ENCODE peak calls at places on chromosome 22, in eight cellular contexts. One of them, this sample, is unnamed.

GRCh38 chr22:35971418-35972119 is 57.1 kb downstream of the RBFOX2 start:
- DNase-seq in GM12892: no peak
- DNase-seq in C1 segment of cervical spinal cord: no peak
- DNase-seq in stimulated activated CD8-positive, alpha-beta memory T cell treated with anti-CD3 and anti-CD28 coated beads, Interleukin-12 subunit alpha, Interleukin-12 subunit beta, amount 100 ng/mL, for 4 hours: no peak
- DNase-seq in spleen: no peak
- DNase-seq in neuronal stem cell: no peak
- DNase-seq in CD8-positive, alpha-beta memory T cell: no peak
- DNase-seq in stimulated activated CD4-positive, alpha-beta T cell treated with anti-CD3 and anti-CD28 coated beads, Interleukin-12 subunit alpha, Interleukin-12 subunit beta, amount 100 ng/mL, for 48 hours: no peak
- DNase-seq in this sample: no peak

GRCh38 chr22:30204742-30205111 is 41.8 kb downstream of the LIF start:
- DNase-seq in stimulated activated CD8-positive, alpha-beta memory T cell treated with anti-CD3 and anti-CD28 coated beads, Interleukin-12 subunit alpha, Interleukin-12 subunit beta, amount 100 ng/mL, for 4 hours: no peak
- DNase-seq in GM12892: no peak
- DNase-seq in stimulated activated CD4-positive, alpha-beta T cell treated with anti-CD3 and anti-CD28 coated beads, Interleukin-12 subunit alpha, Interleukin-12 subunit beta, amount 100 ng/mL, for 48 hours: no peak
- DNase-seq in neuronal stem cell: no peak
- DNase-seq in spleen: no peak
- DNase-seq in C1 segment of cervical spinal cord: no peak
- DNase-seq in CD8-positive, alpha-beta memory T cell: no peak
- DNase-seq in this sample: no peak

GRCh38 chr22:49307870-49308269 is 519.8 kb downstream of the BRD1 start:
- DNase-seq in stimulated activated CD4-positive, alpha-beta T cell treated with anti-CD3 and anti-CD28 coated beads, Interleukin-12 subunit alpha, Interleukin-12 subunit beta, amount 100 ng/mL, for 48 hours: no peak
- DNase-seq in neuronal stem cell: no peak
- DNase-seq in stimulated activated CD8-positive, alpha-beta memory T cell treated with anti-CD3 and anti-CD28 coated beads, Interleukin-12 subunit alpha, Interleukin-12 subunit beta, amount 100 ng/mL, for 4 hours: no peak
- DNase-seq in GM12892: no peak
- DNase-seq in C1 segment of cervical spinal cord: no peak
- DNase-seq in CD8-positive, alpha-beta memory T cell: no peak
- DNase-seq in spleen: peak
- DNase-seq in this sample: no peak

GRCh38 chr22:37203354-37204044 is 8.8 kb downstream of the SSTR3 start:
- DNase-seq in stimulated activated CD4-positive, alpha-beta T cell treated with anti-CD3 and anti-CD28 coated beads, Interleukin-12 subunit alpha, Interleukin-12 subunit beta, amount 100 ng/mL, for 48 hours: no peak
- DNase-seq in GM12892: no peak
- DNase-seq in neuronal stem cell: no peak
- DNase-seq in C1 segment of cervical spinal cord: no peak
- DNase-seq in CD8-positive, alpha-beta memory T cell: no peak
- DNase-seq in spleen: peak
- DNase-seq in stimulated activated CD8-positive, alpha-beta memory T cell treated with anti-CD3 and anti-CD28 coated beads, Interleukin-12 subunit alpha, Interleukin-12 subunit beta, amount 100 ng/mL, for 4 hours: no peak
- DNase-seq in this sample: no peak

GRCh38 chr22:44201556-44202129 is 20.9 kb downstream of the PARVG start:
- DNase-seq in neuronal stem cell: no peak
- DNase-seq in GM12892: no peak
- DNase-seq in spleen: no peak
- DNase-seq in stimulated activated CD8-positive, alpha-beta memory T cell treated with anti-CD3 and anti-CD28 coated beads, Interleukin-12 subunit alpha, Interleukin-12 subunit beta, amount 100 ng/mL, for 4 hours: no peak
- DNase-seq in stimulated activated CD4-positive, alpha-beta T cell treated with anti-CD3 and anti-CD28 coated beads, Interleukin-12 subunit alpha, Interleukin-12 subunit beta, amount 100 ng/mL, for 48 hours: no peak
- DNase-seq in CD8-positive, alpha-beta memory T cell: no peak
- DNase-seq in C1 segment of cervical spinal cord: no peak
- DNase-seq in this sample: no peak

GRCh38 chr22:30238661-30239420 is 7.7 kb downstream of the LIF start:
- DNase-seq in stimulated activated CD4-positive, alpha-beta T cell treated with anti-CD3 and anti-CD28 coated beads, Interleukin-12 subunit alpha, Interleukin-12 subunit beta, amount 100 ng/mL, for 48 hours: no peak
- DNase-seq in stimulated activated CD8-positive, alpha-beta memory T cell treated with anti-CD3 and anti-CD28 coated beads, Interleukin-12 subunit alpha, Interleukin-12 subunit beta, amount 100 ng/mL, for 4 hours: no peak
- DNase-seq in neuronal stem cell: no peak
- DNase-seq in C1 segment of cervical spinal cord: no peak
- DNase-seq in CD8-positive, alpha-beta memory T cell: no peak
- DNase-seq in spleen: no peak
- DNase-seq in GM12892: no peak
- DNase-seq in this sample: no peak

GRCh38 chr22:30195245-30196140 is 51.1 kb downstream of the LIF start:
- DNase-seq in CD8-positive, alpha-beta memory T cell: no peak
- DNase-seq in spleen: no peak
- DNase-seq in C1 segment of cervical spinal cord: no peak
- DNase-seq in neuronal stem cell: no peak
- DNase-seq in stimulated activated CD4-positive, alpha-beta T cell treated with anti-CD3 and anti-CD28 coated beads, Interleukin-12 subunit alpha, Interleukin-12 subunit beta, amount 100 ng/mL, for 48 hours: no peak
- DNase-seq in stimulated activated CD8-positive, alpha-beta memory T cell treated with anti-CD3 and anti-CD28 coated beads, Interleukin-12 subunit alpha, Interleukin-12 subunit beta, amount 100 ng/mL, for 4 hours: no peak
- DNase-seq in GM12892: no peak
- DNase-seq in this sample: no peak

GRCh38 chr22:43974028-43974545 is 18.8 kb downstream of the SAMM50 start:
- DNase-seq in spleen: peak
- DNase-seq in stimulated activated CD8-positive, alpha-beta memory T cell treated with anti-CD3 and anti-CD28 coated beads, Interleukin-12 subunit alpha, Interleukin-12 subunit beta, amount 100 ng/mL, for 4 hours: no peak
- DNase-seq in stimulated activated CD4-positive, alpha-beta T cell treated with anti-CD3 and anti-CD28 coated beads, Interleukin-12 subunit alpha, Interleukin-12 subunit beta, amount 100 ng/mL, for 48 hours: no peak
- DNase-seq in GM12892: no peak
- DNase-seq in neuronal stem cell: no peak
- DNase-seq in CD8-positive, alpha-beta memory T cell: no peak
- DNase-seq in C1 segment of cervical spinal cord: no peak
- DNase-seq in this sample: no peak

GRCh38 chr22:24060375-24060788 is 49.3 kb downstream of the CABIN1 start:
- DNase-seq in stimulated activated CD4-positive, alpha-beta T cell treated with anti-CD3 and anti-CD28 coated beads, Interleukin-12 subunit alpha, Interleukin-12 subunit beta, amount 100 ng/mL, for 48 hours: no peak
- DNase-seq in stimulated activated CD8-positive, alpha-beta memory T cell treated with anti-CD3 and anti-CD28 coated beads, Interleukin-12 subunit alpha, Interleukin-12 subunit beta, amount 100 ng/mL, for 4 hours: no peak
- DNase-seq in spleen: no peak
- DNase-seq in neuronal stem cell: no peak
- DNase-seq in C1 segment of cervical spinal cord: no peak
- DNase-seq in GM12892: no peak
- DNase-seq in CD8-positive, alpha-beta memory T cell: peak
- DNase-seq in this sample: peak

GRCh38 chr22:46368871-46369715 is 33.6 kb downstream of the TRMU start:
- DNase-seq in CD8-positive, alpha-beta memory T cell: no peak
- DNase-seq in stimulated activated CD4-positive, alpha-beta T cell treated with anti-CD3 and anti-CD28 coated beads, Interleukin-12 subunit alpha, Interleukin-12 subunit beta, amount 100 ng/mL, for 48 hours: no peak
- DNase-seq in spleen: peak
- DNase-seq in GM12892: no peak
- DNase-seq in neuronal stem cell: no peak
- DNase-seq in stimulated activated CD8-positive, alpha-beta memory T cell treated with anti-CD3 and anti-CD28 coated beads, Interleukin-12 subunit alpha, Interleukin-12 subunit beta, amount 100 ng/mL, for 4 hours: no peak
- DNase-seq in C1 segment of cervical spinal cord: no peak
- DNase-seq in this sample: no peak

GRCh38 chr22:27581241-27581640 is 220.3 kb downstream of the MN1 start:
- DNase-seq in neuronal stem cell: no peak
- DNase-seq in C1 segment of cervical spinal cord: no peak
- DNase-seq in CD8-positive, alpha-beta memory T cell: no peak
- DNase-seq in spleen: peak
- DNase-seq in GM12892: no peak
- DNase-seq in stimulated activated CD8-positive, alpha-beta memory T cell treated with anti-CD3 and anti-CD28 coated beads, Interleukin-12 subunit alpha, Interleukin-12 subunit beta, amount 100 ng/mL, for 4 hours: no peak
- DNase-seq in stimulated activated CD4-positive, alpha-beta T cell treated with anti-CD3 and anti-CD28 coated beads, Interleukin-12 subunit alpha, Interleukin-12 subunit beta, amount 100 ng/mL, for 48 hours: no peak
- DNase-seq in this sample: no peak

GRCh38 chr22:17106161-17106784 is 14.9 kb downstream of the TMEM121B start:
- DNase-seq in stimulated activated CD8-positive, alpha-beta memory T cell treated with anti-CD3 and anti-CD28 coated beads, Interleukin-12 subunit alpha, Interleukin-12 subunit beta, amount 100 ng/mL, for 4 hours: no peak
- DNase-seq in stimulated activated CD4-positive, alpha-beta T cell treated with anti-CD3 and anti-CD28 coated beads, Interleukin-12 subunit alpha, Interleukin-12 subunit beta, amount 100 ng/mL, for 48 hours: no peak
- DNase-seq in GM12892: no peak
- DNase-seq in CD8-positive, alpha-beta memory T cell: no peak
- DNase-seq in C1 segment of cervical spinal cord: no peak
- DNase-seq in spleen: peak
- DNase-seq in neuronal stem cell: no peak
- DNase-seq in this sample: no peak

GRCh38 chr22:29820941-29821789 is 16.9 kb downstream of the ASCC2 start:
- DNase-seq in CD8-positive, alpha-beta memory T cell: no peak
- DNase-seq in spleen: no peak
- DNase-seq in stimulated activated CD4-positive, alpha-beta T cell treated with anti-CD3 and anti-CD28 coated beads, Interleukin-12 subunit alpha, Interleukin-12 subunit beta, amount 100 ng/mL, for 48 hours: peak
- DNase-seq in stimulated activated CD8-positive, alpha-beta memory T cell treated with anti-CD3 and anti-CD28 coated beads, Interleukin-12 subunit alpha, Interleukin-12 subunit beta, amount 100 ng/mL, for 4 hours: no peak
- DNase-seq in neuronal stem cell: no peak
- DNase-seq in C1 segment of cervical spinal cord: no peak
- DNase-seq in GM12892: peak
- DNase-seq in this sample: peak

GRCh38 chr22:24694971-24695928 is 79.3 kb downstream of the PIWIL3 start:
- DNase-seq in neuronal stem cell: no peak
- DNase-seq in spleen: no peak
- DNase-seq in CD8-positive, alpha-beta memory T cell: no peak
- DNase-seq in C1 segment of cervical spinal cord: no peak
- DNase-seq in stimulated activated CD8-positive, alpha-beta memory T cell treated with anti-CD3 and anti-CD28 coated beads, Interleukin-12 subunit alpha, Interleukin-12 subunit beta, amount 100 ng/mL, for 4 hours: no peak
- DNase-seq in stimulated activated CD4-positive, alpha-beta T cell treated with anti-CD3 and anti-CD28 coated beads, Interleukin-12 subunit alpha, Interleukin-12 subunit beta, amount 100 ng/mL, for 48 hours: no peak
- DNase-seq in GM12892: no peak
- DNase-seq in this sample: no peak

GRCh38 chr22:19359554-19360299 is 68.2 kb upstream of the CLTCL1 start:
- DNase-seq in stimulated activated CD4-positive, alpha-beta T cell treated with anti-CD3 and anti-CD28 coated beads, Interleukin-12 subunit alpha, Interleukin-12 subunit beta, amount 100 ng/mL, for 48 hours: no peak
- DNase-seq in C1 segment of cervical spinal cord: no peak
- DNase-seq in CD8-positive, alpha-beta memory T cell: no peak
- DNase-seq in neuronal stem cell: no peak
- DNase-seq in stimulated activated CD8-positive, alpha-beta memory T cell treated with anti-CD3 and anti-CD28 coated beads, Interleukin-12 subunit alpha, Interleukin-12 subunit beta, amount 100 ng/mL, for 4 hours: no peak
- DNase-seq in spleen: no peak
- DNase-seq in GM12892: no peak
- DNase-seq in this sample: no peak

GRCh38 chr22:38724926-38725571 is 19.3 kb downstream of the GTPBP1 start:
- DNase-seq in CD8-positive, alpha-beta memory T cell: peak
- DNase-seq in stimulated activated CD8-positive, alpha-beta memory T cell treated with anti-CD3 and anti-CD28 coated beads, Interleukin-12 subunit alpha, Interleukin-12 subunit beta, amount 100 ng/mL, for 4 hours: no peak
- DNase-seq in stimulated activated CD4-positive, alpha-beta T cell treated with anti-CD3 and anti-CD28 coated beads, Interleukin-12 subunit alpha, Interleukin-12 subunit beta, amount 100 ng/mL, for 48 hours: no peak
- DNase-seq in neuronal stem cell: no peak
- DNase-seq in C1 segment of cervical spinal cord: no peak
- DNase-seq in GM12892: no peak
- DNase-seq in spleen: peak
- DNase-seq in this sample: peak

GRCh38 chr22:40911772-40912171 is 39.4 kb upstream of the RBX1 start:
- DNase-seq in neuronal stem cell: no peak
- DNase-seq in spleen: no peak
- DNase-seq in stimulated activated CD8-positive, alpha-beta memory T cell treated with anti-CD3 and anti-CD28 coated beads, Interleukin-12 subunit alpha, Interleukin-12 subunit beta, amount 100 ng/mL, for 4 hours: no peak
- DNase-seq in GM12892: no peak
- DNase-seq in CD8-positive, alpha-beta memory T cell: no peak
- DNase-seq in C1 segment of cervical spinal cord: no peak
- DNase-seq in stimulated activated CD4-positive, alpha-beta T cell treated with anti-CD3 and anti-CD28 coated beads, Interleukin-12 subunit alpha, Interleukin-12 subunit beta, amount 100 ng/mL, for 48 hours: no peak
- DNase-seq in this sample: no peak

GRCh38 chr22:18012528-18012927 is 11.8 kb downstream of the MICAL3 start:
- DNase-seq in stimulated activated CD4-positive, alpha-beta T cell treated with anti-CD3 and anti-CD28 coated beads, Interleukin-12 subunit alpha, Interleukin-12 subunit beta, amount 100 ng/mL, for 48 hours: no peak
- DNase-seq in stimulated activated CD8-positive, alpha-beta memory T cell treated with anti-CD3 and anti-CD28 coated beads, Interleukin-12 subunit alpha, Interleukin-12 subunit beta, amount 100 ng/mL, for 4 hours: no peak
- DNase-seq in neuronal stem cell: no peak
- DNase-seq in GM12892: no peak
- DNase-seq in CD8-positive, alpha-beta memory T cell: no peak
- DNase-seq in C1 segment of cervical spinal cord: no peak
- DNase-seq in spleen: no peak
- DNase-seq in this sample: no peak

GRCh38 chr22:37233751-37234631 is 10.1 kb downstream of the RAC2 start:
- DNase-seq in neuronal stem cell: no peak
- DNase-seq in CD8-positive, alpha-beta memory T cell: peak
- DNase-seq in C1 segment of cervical spinal cord: no peak
- DNase-seq in stimulated activated CD8-positive, alpha-beta memory T cell treated with anti-CD3 and anti-CD28 coated beads, Interleukin-12 subunit alpha, Interleukin-12 subunit beta, amount 100 ng/mL, for 4 hours: no peak
- DNase-seq in spleen: peak
- DNase-seq in GM12892: peak
- DNase-seq in stimulated activated CD4-positive, alpha-beta T cell treated with anti-CD3 and anti-CD28 coated beads, Interleukin-12 subunit alpha, Interleukin-12 subunit beta, amount 100 ng/mL, for 48 hours: no peak
- DNase-seq in this sample: no peak

GRCh38 chr22:49992921-49993648 is 19.5 kb downstream of the IL17REL start:
- DNase-seq in neuronal stem cell: no peak
- DNase-seq in GM12892: peak
- DNase-seq in stimulated activated CD8-positive, alpha-beta memory T cell treated with anti-CD3 and anti-CD28 coated beads, Interleukin-12 subunit alpha, Interleukin-12 subunit beta, amount 100 ng/mL, for 4 hours: peak
- DNase-seq in stimulated activated CD4-positive, alpha-beta T cell treated with anti-CD3 and anti-CD28 coated beads, Interleukin-12 subunit alpha, Interleukin-12 subunit beta, amount 100 ng/mL, for 48 hours: peak
- DNase-seq in CD8-positive, alpha-beta memory T cell: peak
- DNase-seq in spleen: peak
- DNase-seq in C1 segment of cervical spinal cord: peak
- DNase-seq in this sample: peak

GRCh38 chr22:24894220-24894975 is 52.1 kb downstream of the LHFPL7 start:
- DNase-seq in stimulated activated CD8-positive, alpha-beta memory T cell treated with anti-CD3 and anti-CD28 coated beads, Interleukin-12 subunit alpha, Interleukin-12 subunit beta, amount 100 ng/mL, for 4 hours: no peak
- DNase-seq in GM12892: no peak
- DNase-seq in spleen: no peak
- DNase-seq in stimulated activated CD4-positive, alpha-beta T cell treated with anti-CD3 and anti-CD28 coated beads, Interleukin-12 subunit alpha, Interleukin-12 subunit beta, amount 100 ng/mL, for 48 hours: no peak
- DNase-seq in neuronal stem cell: no peak
- DNase-seq in CD8-positive, alpha-beta memory T cell: no peak
- DNase-seq in C1 segment of cervical spinal cord: peak
- DNase-seq in this sample: peak

GRCh38 chr22:47600281-47600680 is 837.8 kb downstream of the TBC1D22A start:
- DNase-seq in neuronal stem cell: no peak
- DNase-seq in stimulated activated CD4-positive, alpha-beta T cell treated with anti-CD3 and anti-CD28 coated beads, Interleukin-12 subunit alpha, Interleukin-12 subunit beta, amount 100 ng/mL, for 48 hours: no peak
- DNase-seq in spleen: peak
- DNase-seq in stimulated activated CD8-positive, alpha-beta memory T cell treated with anti-CD3 and anti-CD28 coated beads, Interleukin-12 subunit alpha, Interleukin-12 subunit beta, amount 100 ng/mL, for 4 hours: no peak
- DNase-seq in CD8-positive, alpha-beta memory T cell: no peak
- DNase-seq in GM12892: no peak
- DNase-seq in C1 segment of cervical spinal cord: no peak
- DNase-seq in this sample: no peak

GRCh38 chr22:48161354-48161753 is 1398.9 kb downstream of the TBC1D22A start:
- DNase-seq in GM12892: no peak
- DNase-seq in neuronal stem cell: no peak
- DNase-seq in C1 segment of cervical spinal cord: no peak
- DNase-seq in spleen: no peak
- DNase-seq in CD8-positive, alpha-beta memory T cell: no peak
- DNase-seq in stimulated activated CD8-positive, alpha-beta memory T cell treated with anti-CD3 and anti-CD28 coated beads, Interleukin-12 subunit alpha, Interleukin-12 subunit beta, amount 100 ng/mL, for 4 hours: no peak
- DNase-seq in stimulated activated CD4-positive, alpha-beta T cell treated with anti-CD3 and anti-CD28 coated beads, Interleukin-12 subunit alpha, Interleukin-12 subunit beta, amount 100 ng/mL, for 48 hours: no peak
- DNase-seq in this sample: no peak

GRCh38 chr22:24086310-24086709 is 75.2 kb downstream of the CABIN1 start:
- DNase-seq in C1 segment of cervical spinal cord: no peak
- DNase-seq in spleen: peak
- DNase-seq in GM12892: no peak
- DNase-seq in stimulated activated CD4-positive, alpha-beta T cell treated with anti-CD3 and anti-CD28 coated beads, Interleukin-12 subunit alpha, Interleukin-12 subunit beta, amount 100 ng/mL, for 48 hours: no peak
- DNase-seq in neuronal stem cell: no peak
- DNase-seq in stimulated activated CD8-positive, alpha-beta memory T cell treated with anti-CD3 and anti-CD28 coated beads, Interleukin-12 subunit alpha, Interleukin-12 subunit beta, amount 100 ng/mL, for 4 hours: no peak
- DNase-seq in CD8-positive, alpha-beta memory T cell: no peak
- DNase-seq in this sample: no peak

GRCh38 chr22:27240298-27240885 is 561.2 kb downstream of the MN1 start:
- DNase-seq in GM12892: no peak
- DNase-seq in stimulated activated CD4-positive, alpha-beta T cell treated with anti-CD3 and anti-CD28 coated beads, Interleukin-12 subunit alpha, Interleukin-12 subunit beta, amount 100 ng/mL, for 48 hours: no peak
- DNase-seq in C1 segment of cervical spinal cord: no peak
- DNase-seq in CD8-positive, alpha-beta memory T cell: no peak
- DNase-seq in stimulated activated CD8-positive, alpha-beta memory T cell treated with anti-CD3 and anti-CD28 coated beads, Interleukin-12 subunit alpha, Interleukin-12 subunit beta, amount 100 ng/mL, for 4 hours: no peak
- DNase-seq in neuronal stem cell: no peak
- DNase-seq in spleen: no peak
- DNase-seq in this sample: no peak

GRCh38 chr22:31248138-31248745 is 36.1 kb downstream of the LIMK2 start:
- DNase-seq in C1 segment of cervical spinal cord: peak
- DNase-seq in spleen: peak
- DNase-seq in neuronal stem cell: peak
- DNase-seq in GM12892: no peak
- DNase-seq in CD8-positive, alpha-beta memory T cell: peak
- DNase-seq in stimulated activated CD4-positive, alpha-beta T cell treated with anti-CD3 and anti-CD28 coated beads, Interleukin-12 subunit alpha, Interleukin-12 subunit beta, amount 100 ng/mL, for 48 hours: peak
- DNase-seq in stimulated activated CD8-positive, alpha-beta memory T cell treated with anti-CD3 and anti-CD28 coated beads, Interleukin-12 subunit alpha, Interleukin-12 subunit beta, amount 100 ng/mL, for 4 hours: peak
- DNase-seq in this sample: peak

GRCh38 chr22:35605787-35606492 is 11.2 kb downstream of the MB start:
- DNase-seq in stimulated activated CD8-positive, alpha-beta memory T cell treated with anti-CD3 and anti-CD28 coated beads, Interleukin-12 subunit alpha, Interleukin-12 subunit beta, amount 100 ng/mL, for 4 hours: no peak
- DNase-seq in neuronal stem cell: no peak
- DNase-seq in stimulated activated CD4-positive, alpha-beta T cell treated with anti-CD3 and anti-CD28 coated beads, Interleukin-12 subunit alpha, Interleukin-12 subunit beta, amount 100 ng/mL, for 48 hours: no peak
- DNase-seq in spleen: no peak
- DNase-seq in C1 segment of cervical spinal cord: no peak
- DNase-seq in GM12892: no peak
- DNase-seq in CD8-positive, alpha-beta memory T cell: no peak
- DNase-seq in this sample: no peak

GRCh38 chr22:49723478-49724029 is 104.1 kb downstream of the BRD1 start:
- DNase-seq in CD8-positive, alpha-beta memory T cell: no peak
- DNase-seq in spleen: no peak
- DNase-seq in neuronal stem cell: no peak
- DNase-seq in stimulated activated CD8-positive, alpha-beta memory T cell treated with anti-CD3 and anti-CD28 coated beads, Interleukin-12 subunit alpha, Interleukin-12 subunit beta, amount 100 ng/mL, for 4 hours: no peak
- DNase-seq in C1 segment of cervical spinal cord: no peak
- DNase-seq in stimulated activated CD4-positive, alpha-beta T cell treated with anti-CD3 and anti-CD28 coated beads, Interleukin-12 subunit alpha, Interleukin-12 subunit beta, amount 100 ng/mL, for 48 hours: no peak
- DNase-seq in GM12892: no peak
- DNase-seq in this sample: no peak

GRCh38 chr22:43230571-43230970 is 43.6 kb upstream of the TTLL12 start:
- DNase-seq in neuronal stem cell: no peak
- DNase-seq in GM12892: no peak
- DNase-seq in CD8-positive, alpha-beta memory T cell: no peak
- DNase-seq in stimulated activated CD4-positive, alpha-beta T cell treated with anti-CD3 and anti-CD28 coated beads, Interleukin-12 subunit alpha, Interleukin-12 subunit beta, amount 100 ng/mL, for 48 hours: no peak
- DNase-seq in C1 segment of cervical spinal cord: no peak
- DNase-seq in spleen: no peak
- DNase-seq in stimulated activated CD8-positive, alpha-beta memory T cell treated with anti-CD3 and anti-CD28 coated beads, Interleukin-12 subunit alpha, Interleukin-12 subunit beta, amount 100 ng/mL, for 4 hours: no peak
- DNase-seq in this sample: no peak

GRCh38 chr22:22377335-22377734 is 131.2 kb downstream of the ZNF280B start:
- DNase-seq in GM12892: no peak
- DNase-seq in neuronal stem cell: no peak
- DNase-seq in stimulated activated CD8-positive, alpha-beta memory T cell treated with anti-CD3 and anti-CD28 coated beads, Interleukin-12 subunit alpha, Interleukin-12 subunit beta, amount 100 ng/mL, for 4 hours: no peak
- DNase-seq in spleen: no peak
- DNase-seq in C1 segment of cervical spinal cord: no peak
- DNase-seq in stimulated activated CD4-positive, alpha-beta T cell treated with anti-CD3 and anti-CD28 coated beads, Interleukin-12 subunit alpha, Interleukin-12 subunit beta, amount 100 ng/mL, for 48 hours: no peak
- DNase-seq in CD8-positive, alpha-beta memory T cell: no peak
- DNase-seq in this sample: no peak

This sample was measured in pons.